ENCODE peak calls at places on chromosomes 3 and 15, in ten cellular contexts. J is endothelial cell; T is H9; D is activated naive CD4-positive, alpha-beta T cell; I is KBM-7; X is dorsolateral prefrontal cortex; R is T-cell; E is SHP77; Y is HT-29; H is Panc1. G is an unnamed sample.

GRCh38 chr3:54433846-54434245 is 311.5 kb downstream of the CACNA2D3 start:
- DNase-seq in J (peak; percentile 51), T (peak; percentile 88), D (no peak), I (no peak), X (no peak), R (no peak), E (peak; percentile 30), Y (peak; percentile 48), H (no peak), G (no peak)

GRCh38 chr15:78047631-78048409 is 29.7 kb downstream of the TBC1D2B start:
- DNase-seq in J (no peak), T (no peak), D (no peak), I (peak; percentile 97), X (no peak), R (no peak), E (no peak), Y (no peak), H (no peak), G (no peak)

GRCh38 chr3:17632401-17633100 is 109.9 kb downstream of the TBC1D5 start:
- DNase-seq in J (no peak), T (no peak), D (no peak), I (peak; percentile 41), X (no peak), R (no peak), E (no peak), Y (no peak), H (no peak), G (no peak)

GRCh38 chr3:59809750-59810444 is 760.1 kb upstream of the CFAP20DC start:
- DNase-seq in J (no peak), T (no peak), D (no peak), I (no peak), X (no peak), R (no peak), E (no peak), Y (peak; percentile 12), H (no peak), G (no peak)

GRCh38 chr3:188780188-188781147 is 391.3 kb upstream of the TPRG1 start:
- DNase-seq in J (no peak), T (no peak), D (no peak), I (no peak), X (no peak), R (no peak), E (no peak), Y (no peak), H (no peak), G (no peak)

GRCh38 chr3:127970966-127971592 is 56.0 kb downstream of the KBTBD12 start:
- DNase-seq in J (no peak), T (peak; percentile 45), D (no peak), I (peak; percentile 53), X (no peak), R (no peak), E (peak; percentile 61), Y (peak; percentile 79), H (peak; percentile 63), G (no peak)

GRCh38 chr3:34687671-34688070 is 889.2 kb downstream of the PDCD6IP start:
- DNase-seq in J (no peak), T (no peak), D (no peak), I (no peak), X (no peak), R (no peak), E (no peak), Y (no peak), H (no peak), G (no peak)

GRCh38 chr3:175861916-175862315 is 1002.8 kb downstream of the NAALADL2 start:
- DNase-seq in J (no peak), T (no peak), D (no peak), I (no peak), X (no peak), R (no peak), E (no peak), Y (no peak), H (no peak), G (no peak)

GRCh38 chr3:107431048-107431297 is 53.7 kb downstream of the CCDC54 start:
- DNase-seq in J (no peak), T (no peak), D (no peak), I (peak; percentile 37), X (no peak), R (peak; percentile 24), E (peak; percentile 41), Y (peak; percentile 38), H (no peak), G (peak; percentile 67)

G was measured in ovary.